ENCODE peak calls at places on chromosomes 4 and X, in six cellular contexts. One of them, this sample, is unnamed.

GRCh38 chr4:6772223-6772928 is 10.2 kb upstream of the KIAA0232 start:
- DNase-seq in ecto neural progenitor cell: no peak
- DNase-seq in A549: no peak
- DNase-seq in posterior cingulate gyrus: no peak
- DNase-seq in psoas muscle: no peak
- DNase-seq in sciatic nerve: no peak
- DNase-seq in this sample: no peak

GRCh38 chr4:66266035-66266434 is 595.7 kb upstream of the EPHA5 start:
- DNase-seq in ecto neural progenitor cell: no peak
- DNase-seq in A549: no peak
- DNase-seq in posterior cingulate gyrus: no peak
- DNase-seq in psoas muscle: peak
- DNase-seq in sciatic nerve: no peak
- DNase-seq in this sample: no peak

GRCh38 chrX:56803849-56804681 is 75.0 kb downstream of the NBDY start:
- DNase-seq in ecto neural progenitor cell: peak
- DNase-seq in A549: no peak
- DNase-seq in posterior cingulate gyrus: no peak
- DNase-seq in psoas muscle: no peak
- DNase-seq in sciatic nerve: no peak
- DNase-seq in this sample: peak

GRCh38 chrX:130171446-130172126 is at the start of gene RAB33A:
- DNase-seq in ecto neural progenitor cell: peak
- DNase-seq in A549: no peak
- DNase-seq in posterior cingulate gyrus: peak
- DNase-seq in psoas muscle: peak
- DNase-seq in sciatic nerve: no peak
- DNase-seq in this sample: no peak

GRCh38 chrX:136519069-136519468 is 12.9 kb upstream of the VGLL1 start:
- DNase-seq in ecto neural progenitor cell: no peak
- DNase-seq in A549: no peak
- DNase-seq in posterior cingulate gyrus: no peak
- DNase-seq in psoas muscle: no peak
- DNase-seq in sciatic nerve: no peak
- DNase-seq in this sample: no peak

GRCh38 chr4:2284934-2285664 is 23.2 kb upstream of the MXD4 start:
- DNase-seq in ecto neural progenitor cell: no peak
- DNase-seq in A549: no peak
- DNase-seq in posterior cingulate gyrus: no peak
- DNase-seq in psoas muscle: peak
- DNase-seq in sciatic nerve: peak
- DNase-seq in this sample: no peak

GRCh38 chr4:108068422-108068821 is 78.7 kb downstream of the HADH start:
- DNase-seq in ecto neural progenitor cell: no peak
- DNase-seq in A549: no peak
- DNase-seq in posterior cingulate gyrus: no peak
- DNase-seq in psoas muscle: no peak
- DNase-seq in sciatic nerve: no peak
- DNase-seq in this sample: no peak

GRCh38 chr4:5036239-5036638 is 15.0 kb upstream of the STK32B start:
- DNase-seq in ecto neural progenitor cell: no peak
- DNase-seq in A549: no peak
- DNase-seq in posterior cingulate gyrus: no peak
- DNase-seq in psoas muscle: no peak
- DNase-seq in sciatic nerve: no peak
- DNase-seq in this sample: no peak

GRCh38 chr4:141668200-141668599 is 31.8 kb downstream of the IL15 start:
- DNase-seq in ecto neural progenitor cell: no peak
- DNase-seq in A549: no peak
- DNase-seq in posterior cingulate gyrus: no peak
- DNase-seq in psoas muscle: no peak
- DNase-seq in sciatic nerve: no peak
- DNase-seq in this sample: no peak

GRCh38 chr4:17063870-17064269 is 165.4 kb upstream of the LDB2 start:
- DNase-seq in ecto neural progenitor cell: no peak
- DNase-seq in A549: no peak
- DNase-seq in posterior cingulate gyrus: no peak
- DNase-seq in psoas muscle: no peak
- DNase-seq in sciatic nerve: no peak
- DNase-seq in this sample: no peak

GRCh38 chr4:6019316-6020263 is 1.4 kb upstream of the C4orf50 start:
- DNase-seq in ecto neural progenitor cell: peak
- DNase-seq in A549: peak
- DNase-seq in posterior cingulate gyrus: peak
- DNase-seq in psoas muscle: no peak
- DNase-seq in sciatic nerve: no peak
- DNase-seq in this sample: no peak

GRCh38 chr4:89316931-89317366 is 9.3 kb upstream of the GPRIN3 start:
- DNase-seq in ecto neural progenitor cell: no peak
- DNase-seq in A549: peak
- DNase-seq in posterior cingulate gyrus: no peak
- DNase-seq in psoas muscle: no peak
- DNase-seq in sciatic nerve: no peak
- DNase-seq in this sample: no peak

This sample was measured in ureter.